ENCODE peak calls at places on chromosome 5, in seven cellular contexts. One of them, this sample, is unnamed.

GRCh38 chr5:175436403-175436802 is 7.6 kb downstream of the DRD1 start:
- DNase-seq in CD8-positive, alpha-beta T cell: no peak
- DNase-seq in mucosa of descending colon: no peak
- DNase-seq in heart left ventricle: no peak
- DNase-seq in SK-N-SH: no peak
- DNase-seq in kidney: no peak
- DNase-seq in colonic mucosa: no peak
- DNase-seq in this sample: no peak

GRCh38 chr5:77012601-77013000 is 17.6 kb upstream of the AGGF1 start:
- DNase-seq in CD8-positive, alpha-beta T cell: no peak
- DNase-seq in mucosa of descending colon: no peak
- DNase-seq in heart left ventricle: no peak
- DNase-seq in SK-N-SH: no peak
- DNase-seq in kidney: no peak
- DNase-seq in colonic mucosa: no peak
- DNase-seq in this sample: no peak

GRCh38 chr5:166166071-166166470 is 2125.4 kb upstream of the WWC1 start:
- DNase-seq in CD8-positive, alpha-beta T cell: no peak
- DNase-seq in mucosa of descending colon: no peak
- DNase-seq in heart left ventricle: no peak
- DNase-seq in SK-N-SH: no peak
- DNase-seq in kidney: no peak
- DNase-seq in colonic mucosa: no peak
- DNase-seq in this sample: no peak

GRCh38 chr5:40497573-40497972 is 182.1 kb upstream of the PTGER4 start:
- DNase-seq in CD8-positive, alpha-beta T cell: no peak
- DNase-seq in mucosa of descending colon: no peak
- DNase-seq in heart left ventricle: no peak
- DNase-seq in SK-N-SH: no peak
- DNase-seq in kidney: no peak
- DNase-seq in colonic mucosa: no peak
- DNase-seq in this sample: no peak

GRCh38 chr5:177077335-177077734 is 9.4 kb upstream of the FGFR4 start:
- DNase-seq in CD8-positive, alpha-beta T cell: no peak
- DNase-seq in mucosa of descending colon: no peak
- DNase-seq in heart left ventricle: no peak
- DNase-seq in SK-N-SH: no peak
- DNase-seq in kidney: no peak
- DNase-seq in colonic mucosa: no peak
- DNase-seq in this sample: no peak

GRCh38 chr5:43555895-43556606 is 826 bp downstream of the PAIP1 start:
- DNase-seq in CD8-positive, alpha-beta T cell: no peak
- DNase-seq in mucosa of descending colon: peak; percentile 80
- DNase-seq in heart left ventricle: peak; percentile 73
- DNase-seq in SK-N-SH: peak; percentile 81
- DNase-seq in kidney: peak; percentile 89
- DNase-seq in colonic mucosa: peak; percentile 77
- DNase-seq in this sample: peak; percentile 84

GRCh38 chr5:37737326-37738056 is 102.3 kb downstream of the GDNF start:
- DNase-seq in CD8-positive, alpha-beta T cell: no peak
- DNase-seq in mucosa of descending colon: no peak
- DNase-seq in heart left ventricle: no peak
- DNase-seq in SK-N-SH: no peak
- DNase-seq in kidney: no peak
- DNase-seq in colonic mucosa: no peak
- DNase-seq in this sample: no peak

GRCh38 chr5:169168288-169168687 is 132.7 kb downstream of the SLIT3 start:
- DNase-seq in CD8-positive, alpha-beta T cell: no peak
- DNase-seq in mucosa of descending colon: no peak
- DNase-seq in heart left ventricle: no peak
- DNase-seq in SK-N-SH: no peak
- DNase-seq in kidney: no peak
- DNase-seq in colonic mucosa: no peak
- DNase-seq in this sample: no peak

GRCh38 chr5:130135506-130135905 is 231.2 kb downstream of the CHSY3 start:
- DNase-seq in CD8-positive, alpha-beta T cell: no peak
- DNase-seq in mucosa of descending colon: no peak
- DNase-seq in heart left ventricle: no peak
- DNase-seq in SK-N-SH: no peak
- DNase-seq in kidney: no peak
- DNase-seq in colonic mucosa: no peak
- DNase-seq in this sample: no peak

GRCh38 chr5:14190194-14191164 is 47.3 kb downstream of the TRIO start:
- DNase-seq in CD8-positive, alpha-beta T cell: no peak
- DNase-seq in mucosa of descending colon: no peak
- DNase-seq in heart left ventricle: no peak
- DNase-seq in SK-N-SH: no peak
- DNase-seq in kidney: no peak
- DNase-seq in colonic mucosa: no peak
- DNase-seq in this sample: peak; percentile 88
- H3K4me3 ChIP-seq in CD8-positive, alpha-beta T cell: no peak overlapping the region
- H3K4me3 ChIP-seq in mucosa of descending colon: no peak overlapping the region
- H3K4me3 ChIP-seq in heart left ventricle: no peak overlapping the region
- H3K4me3 ChIP-seq in SK-N-SH: peak overlapping the region; percentile 17
- H3K4me3 ChIP-seq in kidney: no peak overlapping the region
- H3K4me3 ChIP-seq in colonic mucosa: no peak overlapping the region
- H3K4me3 ChIP-seq in this sample: peak overlapping the region; percentile 11

GRCh38 chr5:160009591-160009989 is 651 bp downstream of the TTC1 start:
- DNase-seq in CD8-positive, alpha-beta T cell: no peak
- DNase-seq in mucosa of descending colon: no peak
- DNase-seq in heart left ventricle: no peak
- DNase-seq in SK-N-SH: peak; percentile 15
- DNase-seq in kidney: no peak
- DNase-seq in colonic mucosa: no peak
- DNase-seq in this sample: no peak

GRCh38 chr5:160007610-160008009 is 1.3 kb upstream of the TTC1 start:
- DNase-seq in CD8-positive, alpha-beta T cell: no peak
- DNase-seq in mucosa of descending colon: peak; percentile 40
- DNase-seq in heart left ventricle: no peak
- DNase-seq in SK-N-SH: no peak
- DNase-seq in kidney: no peak
- DNase-seq in colonic mucosa: no peak
- DNase-seq in this sample: no peak

GRCh38 chr5:160008877-160009590 is at the start of gene TTC1:
- DNase-seq in CD8-positive, alpha-beta T cell: peak; percentile 93
- DNase-seq in mucosa of descending colon: peak; percentile 86
- DNase-seq in heart left ventricle: peak; percentile 98
- DNase-seq in SK-N-SH: peak; percentile 84
- DNase-seq in kidney: peak; percentile 96
- DNase-seq in colonic mucosa: peak; percentile 98
- DNase-seq in this sample: peak; percentile 93

DNA sequence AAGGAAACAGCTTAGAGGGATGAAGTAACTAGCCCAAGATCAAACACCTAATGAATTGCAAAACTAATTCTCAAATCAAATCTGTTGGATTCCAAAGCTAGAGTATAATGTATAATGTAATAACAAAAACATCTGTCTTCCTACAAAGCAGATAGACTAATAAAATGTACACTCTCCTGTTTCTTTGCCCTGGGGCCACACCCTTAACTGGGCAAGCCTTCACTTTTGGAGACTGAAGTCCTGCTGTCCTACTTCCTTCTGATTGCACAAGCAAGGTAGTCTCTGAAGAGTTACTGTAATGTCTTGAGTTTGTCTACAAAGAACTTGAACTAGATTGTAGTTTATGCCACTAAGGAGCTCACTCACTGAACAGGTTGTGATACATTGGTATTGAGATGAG is 2.5 kb downstream of the TTC1 start:
- DNase-seq in CD8-positive, alpha-beta T cell: no peak
- DNase-seq in mucosa of descending colon: no peak
- DNase-seq in heart left ventricle: no peak
- DNase-seq in SK-N-SH: no peak
- DNase-seq in kidney: no peak
- DNase-seq in colonic mucosa: peak; percentile 44
- DNase-seq in this sample: no peak
- H3K36me3 ChIP-seq in CD8-positive, alpha-beta T cell: peaks cover 8% of the 10 kb centered on the region
- H3K36me3 ChIP-seq in mucosa of descending colon: no peaks in the 10 kb centered on the region
- H3K36me3 ChIP-seq in heart left ventricle: peaks cover 27% of the 10 kb centered on the region
- H3K36me3 ChIP-seq in SK-N-SH: peaks cover 29% of the 10 kb centered on the region
- H3K36me3 ChIP-seq in kidney: no peaks in the 10 kb centered on the region
- H3K36me3 ChIP-seq in colonic mucosa: no peaks in the 10 kb centered on the region
- H3K36me3 ChIP-seq in this sample: no peaks in the 10 kb centered on the region

GRCh38 chr5:112860929-112861637 is at the start of gene SRP19:
- DNase-seq in CD8-positive, alpha-beta T cell: peak; percentile 91
- DNase-seq in mucosa of descending colon: peak; percentile 94
- DNase-seq in heart left ventricle: peak; percentile 97
- DNase-seq in SK-N-SH: peak; percentile 91
- DNase-seq in kidney: peak; percentile 98
- DNase-seq in colonic mucosa: peak; percentile 95
- DNase-seq in this sample: peak; percentile 97

GRCh38 chr5:112865128-112865527 is 4.0 kb downstream of the SRP19 start:
- DNase-seq in CD8-positive, alpha-beta T cell: no peak
- DNase-seq in mucosa of descending colon: no peak
- DNase-seq in heart left ventricle: no peak
- DNase-seq in SK-N-SH: no peak
- DNase-seq in kidney: no peak
- DNase-seq in colonic mucosa: no peak
- DNase-seq in this sample: no peak

GRCh38 chr5:112862085-112862484 is 998 bp downstream of the SRP19 start:
- DNase-seq in CD8-positive, alpha-beta T cell: no peak
- DNase-seq in mucosa of descending colon: no peak
- DNase-seq in heart left ventricle: no peak
- DNase-seq in SK-N-SH: peak; percentile 30
- DNase-seq in kidney: no peak
- DNase-seq in colonic mucosa: no peak
- DNase-seq in this sample: no peak

GRCh38 chr5:112861638-112861985 is 525 bp downstream of the SRP19 start:
- DNase-seq in CD8-positive, alpha-beta T cell: no peak
- DNase-seq in mucosa of descending colon: no peak
- DNase-seq in heart left ventricle: no peak
- DNase-seq in SK-N-SH: no peak
- DNase-seq in kidney: no peak
- DNase-seq in colonic mucosa: no peak
- DNase-seq in this sample: no peak

DNA sequence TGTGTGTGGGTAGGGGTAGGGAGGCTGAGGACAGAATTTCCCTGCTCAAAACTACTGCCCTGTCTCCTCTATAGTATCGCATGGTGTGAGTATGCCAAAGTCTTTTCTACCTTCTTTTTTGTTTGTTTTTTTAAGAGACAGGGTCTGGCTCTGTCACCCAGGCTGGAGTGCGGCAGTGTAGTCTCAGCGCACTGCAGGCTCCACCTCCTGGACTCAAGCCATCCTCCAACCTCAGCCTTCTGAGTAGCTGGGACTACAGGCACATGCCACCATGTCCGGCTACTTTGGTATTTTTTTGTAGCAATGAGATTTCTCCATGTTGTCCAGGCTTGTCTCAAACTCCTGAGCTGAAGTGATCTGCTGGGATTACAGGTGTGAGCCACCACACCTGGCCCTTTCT is 2.5 kb downstream of the SRP19 start:
- DNase-seq in CD8-positive, alpha-beta T cell: no peak
- DNase-seq in mucosa of descending colon: no peak
- DNase-seq in heart left ventricle: peak; percentile 45
- DNase-seq in SK-N-SH: no peak
- DNase-seq in kidney: no peak
- DNase-seq in colonic mucosa: no peak
- DNase-seq in this sample: no peak
- H3K4me3 ChIP-seq in CD8-positive, alpha-beta T cell: no peak overlapping the region
- H3K4me3 ChIP-seq in mucosa of descending colon: no peak overlapping the region
- H3K4me3 ChIP-seq in heart left ventricle: no peak overlapping the region
- H3K4me3 ChIP-seq in SK-N-SH: peak overlapping the region; percentile 1
- H3K4me3 ChIP-seq in kidney: no peak overlapping the region
- H3K4me3 ChIP-seq in colonic mucosa: no peak overlapping the region
- H3K4me3 ChIP-seq in this sample: no peak overlapping the region

GRCh38 chr5:1266791-1267190 is 28.1 kb downstream of the TERT start:
- DNase-seq in CD8-positive, alpha-beta T cell: no peak
- DNase-seq in mucosa of descending colon: no peak
- DNase-seq in heart left ventricle: no peak
- DNase-seq in SK-N-SH: no peak
- DNase-seq in kidney: no peak
- DNase-seq in colonic mucosa: no peak
- DNase-seq in this sample: no peak
- H3K36me3 ChIP-seq in CD8-positive, alpha-beta T cell: no peaks in the 10 kb centered on the region
- H3K36me3 ChIP-seq in mucosa of descending colon: no peaks in the 10 kb centered on the region
- H3K36me3 ChIP-seq in heart left ventricle: no peaks in the 10 kb centered on the region
- H3K36me3 ChIP-seq in SK-N-SH: no peaks in the 10 kb centered on the region
- H3K36me3 ChIP-seq in kidney: no peaks in the 10 kb centered on the region
- H3K36me3 ChIP-seq in colonic mucosa: no peaks in the 10 kb centered on the region
- H3K36me3 ChIP-seq in this sample: no peaks in the 10 kb centered on the region

GRCh38 chr5:50691399-50692016 is 25.1 kb downstream of the PARP8 start:
- DNase-seq in CD8-positive, alpha-beta T cell: no peak
- DNase-seq in mucosa of descending colon: no peak
- DNase-seq in heart left ventricle: no peak
- DNase-seq in SK-N-SH: no peak
- DNase-seq in kidney: no peak
- DNase-seq in colonic mucosa: no peak
- DNase-seq in this sample: no peak

GRCh38 chr5:50684721-50685120 is 18.3 kb downstream of the PARP8 start:
- DNase-seq in CD8-positive, alpha-beta T cell: no peak
- DNase-seq in mucosa of descending colon: no peak
- DNase-seq in heart left ventricle: no peak
- DNase-seq in SK-N-SH: no peak
- DNase-seq in kidney: no peak
- DNase-seq in colonic mucosa: no peak
- DNase-seq in this sample: no peak

GRCh38 chr5:50687548-50687947 is 21.1 kb downstream of the PARP8 start:
- DNase-seq in CD8-positive, alpha-beta T cell: no peak
- DNase-seq in mucosa of descending colon: no peak
- DNase-seq in heart left ventricle: no peak
- DNase-seq in SK-N-SH: no peak
- DNase-seq in kidney: no peak
- DNase-seq in colonic mucosa: no peak
- DNase-seq in this sample: no peak
- H3K4me3 ChIP-seq in CD8-positive, alpha-beta T cell: no peak overlapping the region
- H3K4me3 ChIP-seq in mucosa of descending colon: no peak overlapping the region
- H3K4me3 ChIP-seq in heart left ventricle: no peak overlapping the region
- H3K4me3 ChIP-seq in SK-N-SH: no peak overlapping the region
- H3K4me3 ChIP-seq in kidney: no peak overlapping the region
- H3K4me3 ChIP-seq in colonic mucosa: no peak overlapping the region
- H3K4me3 ChIP-seq in this sample: no peak overlapping the region

DNA sequence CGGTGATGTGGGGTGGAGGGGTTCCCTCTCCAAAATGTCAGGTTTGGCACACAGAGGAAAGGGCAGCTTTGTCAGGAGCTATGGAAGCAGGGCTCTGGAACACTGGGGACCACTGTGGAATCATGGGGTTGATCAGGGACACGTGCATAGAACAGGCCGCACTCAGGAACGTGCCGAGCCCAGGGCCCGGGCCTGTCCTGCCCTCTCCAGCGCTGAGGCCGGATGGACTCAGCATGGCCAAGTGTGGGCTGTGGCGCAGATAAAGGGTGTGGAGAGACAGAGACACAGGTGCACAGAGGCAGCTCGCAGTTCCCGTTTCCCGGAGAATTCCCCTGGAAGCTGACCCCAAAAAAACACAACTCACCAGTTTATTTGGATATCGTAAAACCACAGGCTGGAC is 37.8 kb upstream of the SLC6A3 start:
- DNase-seq in CD8-positive, alpha-beta T cell: no peak
- DNase-seq in mucosa of descending colon: no peak
- DNase-seq in heart left ventricle: no peak
- DNase-seq in SK-N-SH: no peak
- DNase-seq in kidney: no peak
- DNase-seq in colonic mucosa: no peak
- DNase-seq in this sample: no peak
- H3K36me3 ChIP-seq in CD8-positive, alpha-beta T cell: peaks cover 16% of the 10 kb centered on the region
- H3K36me3 ChIP-seq in mucosa of descending colon: no peaks in the 10 kb centered on the region
- H3K36me3 ChIP-seq in heart left ventricle: peaks cover 41% of the 10 kb centered on the region
- H3K36me3 ChIP-seq in SK-N-SH: peaks cover 43% of the 10 kb centered on the region
- H3K36me3 ChIP-seq in kidney: no peaks in the 10 kb centered on the region
- H3K36me3 ChIP-seq in colonic mucosa: no peaks in the 10 kb centered on the region
- H3K36me3 ChIP-seq in this sample: no peaks in the 10 kb centered on the region

GRCh38 chr5:148829248-148829594 is 2.8 kb downstream of the ADRB2 start:
- DNase-seq in CD8-positive, alpha-beta T cell: no peak
- DNase-seq in mucosa of descending colon: no peak
- DNase-seq in heart left ventricle: no peak
- DNase-seq in SK-N-SH: no peak
- DNase-seq in kidney: no peak
- DNase-seq in colonic mucosa: no peak
- DNase-seq in this sample: no peak
- H3K4me3 ChIP-seq in CD8-positive, alpha-beta T cell: peak overlapping the region; percentile 26
- H3K4me3 ChIP-seq in mucosa of descending colon: no peak overlapping the region
- H3K4me3 ChIP-seq in heart left ventricle: peak overlapping the region; percentile 55
- H3K4me3 ChIP-seq in SK-N-SH: no peak overlapping the region
- H3K4me3 ChIP-seq in kidney: peak overlapping the region; percentile 54
- H3K4me3 ChIP-seq in colonic mucosa: peak overlapping the region; percentile 2
- H3K4me3 ChIP-seq in this sample: no peak overlapping the region